ENCODE peak calls at places on chromosomes 16 and 17, in five cellular contexts. One of them, this sample, is unnamed.

GRCh38 chr17:27569257-27569722 is 61.7 kb upstream of the LGALS9 start:
- DNase-seq in HuH-7.5: peak; percentile 54
- DNase-seq in transverse colon: no peak
- DNase-seq in amygdala: peak; percentile 27
- DNase-seq in mesenchymal stem cell: no peak
- DNase-seq in this sample: peak; percentile 61

GRCh38 chr16:56517206-56517605 is 2.6 kb downstream of the BBS2 start:
- DNase-seq in HuH-7.5: no peak
- DNase-seq in transverse colon: no peak
- DNase-seq in amygdala: no peak
- DNase-seq in mesenchymal stem cell: no peak
- DNase-seq in this sample: no peak

GRCh38 chr16:87190288-87191240 is 126.6 kb downstream of the C16orf95 start:
- DNase-seq in HuH-7.5: no peak
- DNase-seq in transverse colon: no peak
- DNase-seq in amygdala: no peak
- DNase-seq in mesenchymal stem cell: no peak
- DNase-seq in this sample: peak; percentile 26

GRCh38 chr17:69523252-69523861 is 108.9 kb downstream of the MAP2K6 start:
- DNase-seq in HuH-7.5: no peak
- DNase-seq in transverse colon: no peak
- DNase-seq in amygdala: peak; percentile 3
- DNase-seq in mesenchymal stem cell: peak; percentile 67
- DNase-seq in this sample: peak; percentile 85

GRCh38 chr17:17344507-17345293 is 41.5 kb downstream of the NT5M start:
- DNase-seq in HuH-7.5: no peak
- DNase-seq in transverse colon: no peak
- DNase-seq in amygdala: no peak
- DNase-seq in mesenchymal stem cell: no peak
- DNase-seq in this sample: no peak

GRCh38 chr17:58356231-58356630 is 4.2 kb upstream of the SUPT4H1 start:
- DNase-seq in HuH-7.5: no peak
- DNase-seq in transverse colon: no peak
- DNase-seq in amygdala: no peak
- DNase-seq in mesenchymal stem cell: no peak
- DNase-seq in this sample: no peak

GRCh38 chr17:44844390-44844830 is 3.3 kb upstream of the HIGD1B start:
- DNase-seq in HuH-7.5: no peak
- DNase-seq in transverse colon: no peak
- DNase-seq in amygdala: no peak
- DNase-seq in mesenchymal stem cell: peak; percentile 86
- DNase-seq in this sample: peak; percentile 30

GRCh38 chr16:1920727-1921155 is 2.5 kb upstream of the HS3ST6 start:
- DNase-seq in HuH-7.5: no peak
- DNase-seq in transverse colon: peak; percentile 61
- DNase-seq in amygdala: no peak
- DNase-seq in mesenchymal stem cell: peak; percentile 28
- DNase-seq in this sample: peak; percentile 33

GRCh38 chr16:28136751-28137434 is 73.4 kb upstream of the GSG1L start:
- DNase-seq in HuH-7.5: no peak
- DNase-seq in transverse colon: no peak
- DNase-seq in amygdala: no peak
- DNase-seq in mesenchymal stem cell: no peak
- DNase-seq in this sample: peak; percentile 33

GRCh38 chr16:53089434-53090270 is 34.9 kb downstream of the CHD9 start:
- DNase-seq in HuH-7.5: no peak
- DNase-seq in transverse colon: no peak
- DNase-seq in amygdala: peak; percentile 57
- DNase-seq in mesenchymal stem cell: no peak
- DNase-seq in this sample: peak; percentile 83

GRCh38 chr17:55990332-55991006 is 162.8 kb upstream of the ANKFN1 start:
- DNase-seq in HuH-7.5: no peak
- DNase-seq in transverse colon: no peak
- DNase-seq in amygdala: no peak
- DNase-seq in mesenchymal stem cell: no peak
- DNase-seq in this sample: no peak

GRCh38 chr16:26795184-26795583 is 271.5 kb upstream of the C16orf82 start:
- DNase-seq in HuH-7.5: no peak
- DNase-seq in transverse colon: no peak
- DNase-seq in amygdala: no peak
- DNase-seq in mesenchymal stem cell: no peak
- DNase-seq in this sample: no peak

GRCh38 chr17:17376362-17376761 is 73.2 kb downstream of the NT5M start:
- DNase-seq in HuH-7.5: peak; percentile 39
- DNase-seq in transverse colon: no peak
- DNase-seq in amygdala: no peak
- DNase-seq in mesenchymal stem cell: peak; percentile 77
- DNase-seq in this sample: no peak

GRCh38 chr16:69309316-69309715 is 1.8 kb upstream of the VPS4A start:
- DNase-seq in HuH-7.5: no peak
- DNase-seq in transverse colon: no peak
- DNase-seq in amygdala: peak; percentile 89
- DNase-seq in mesenchymal stem cell: no peak
- DNase-seq in this sample: peak; percentile 18

GRCh38 chr17:48842746-48843145 is 11.9 kb downstream of the CALCOCO2 start:
- DNase-seq in HuH-7.5: no peak
- DNase-seq in transverse colon: no peak
- DNase-seq in amygdala: no peak
- DNase-seq in mesenchymal stem cell: no peak
- DNase-seq in this sample: peak; percentile 13

GRCh38 chr17:5823219-5823618 is 238.9 kb upstream of the NLRP1 start:
- DNase-seq in HuH-7.5: no peak
- DNase-seq in transverse colon: no peak
- DNase-seq in amygdala: no peak
- DNase-seq in mesenchymal stem cell: no peak
- DNase-seq in this sample: no peak

GRCh38 chr16:4298761-4299522 is 16.9 kb upstream of the GLIS2 start:
- DNase-seq in HuH-7.5: peak; percentile 78
- DNase-seq in transverse colon: peak; percentile 88
- DNase-seq in amygdala: no peak
- DNase-seq in mesenchymal stem cell: peak; percentile 90
- DNase-seq in this sample: peak; percentile 84

GRCh38 chr17:1647802-1648581 is 1.7 kb downstream of the RILP start:
- DNase-seq in HuH-7.5: peak; percentile 63
- DNase-seq in transverse colon: peak; percentile 53
- DNase-seq in amygdala: no peak
- DNase-seq in mesenchymal stem cell: no peak
- DNase-seq in this sample: peak; percentile 64

GRCh38 chr16:2235695-2236361 is 416 bp upstream of the DNASE1L2 start:
- DNase-seq in HuH-7.5: no peak
- DNase-seq in transverse colon: no peak
- DNase-seq in amygdala: no peak
- DNase-seq in mesenchymal stem cell: no peak
- DNase-seq in this sample: no peak

GRCh38 chr17:15503731-15504130 is 36.3 kb upstream of the CDRT4 start:
- DNase-seq in HuH-7.5: no peak
- DNase-seq in transverse colon: no peak
- DNase-seq in amygdala: no peak
- DNase-seq in mesenchymal stem cell: no peak
- DNase-seq in this sample: no peak

GRCh38 chr16:14202697-14203096 is 131.6 kb downstream of the MRTFB start:
- DNase-seq in HuH-7.5: no peak
- DNase-seq in transverse colon: no peak
- DNase-seq in amygdala: no peak
- DNase-seq in mesenchymal stem cell: peak; percentile 23
- DNase-seq in this sample: peak; percentile 79

GRCh38 chr16:66161942-66162341 is 204.5 kb upstream of the CDH5 start:
- DNase-seq in HuH-7.5: no peak
- DNase-seq in transverse colon: no peak
- DNase-seq in amygdala: peak; percentile 7
- DNase-seq in mesenchymal stem cell: no peak
- DNase-seq in this sample: no peak

This sample was measured in dermis blood vessel endothelial cell.